ENCODE peak calls at places on chromosomes 13 and 19, in ten cellular contexts. F, B, U, V, M, N, C, S, I and Q are unnamed samples.

GRCh38 chr19:35279374-35279773 is 3.0 kb upstream of the HAMP start:
- DNase-seq in F (no peak), I (no peak), S (no peak), M (no peak), N (no peak), V (no peak), U (no peak), B (no peak), C (no peak), Q (no peak)

GRCh38 chr13:31885994-31886393 is 145.6 kb upstream of the FRY start:
- DNase-seq in F (no peak), V (no peak), C (no peak), I (no peak), N (no peak), S (no peak), U (no peak), M (no peak), B (no peak), Q (no peak)

GRCh38 chr13:48431987-48432615 is 19.2 kb upstream of the LPAR6 start:
- DNase-seq in F (no peak), N (no peak), U (no peak), I (no peak), C (no peak), S (no peak), V (no peak), B (no peak), M (peak; percentile 27), Q (no peak)

GRCh38 chr13:73939071-73939380 is 195.2 kb downstream of the KLF12 start:
- DNase-seq in U (no peak), M (peak; percentile 37), F (no peak), C (no peak), I (no peak), S (no peak), N (no peak), V (no peak), B (no peak), Q (no peak)

GRCh38 chr13:94239135-94239534 is 240.3 kb downstream of the DCT start:
- DNase-seq in N (peak; percentile 23), V (no peak), S (no peak), C (no peak), U (no peak), F (no peak), M (no peak), I (no peak), B (no peak), Q (no peak)

GRCh38 chr19:2567580-2567979 is 91.7 kb downstream of the GADD45B start:
- DNase-seq in V (peak; percentile 85), F (no peak), B (no peak), I (no peak), M (no peak), U (no peak), S (peak; percentile 76), C (no peak), N (no peak), Q (no peak)

GRCh38 chr13:73018336-73018735 is 40.5 kb upstream of the KLF5 start:
- DNase-seq in S (no peak), V (no peak), F (no peak), C (no peak), U (no peak), N (no peak), I (no peak), B (no peak), M (no peak), Q (no peak)

GRCh38 chr13:70630247-70630646 is 522.0 kb upstream of the KLHL1 start:
- DNase-seq in B (no peak), I (no peak), M (no peak), U (no peak), N (no peak), C (no peak), V (no peak), F (no peak), S (no peak), Q (no peak)

GRCh38 chr13:77985866-77986636 is 67.4 kb upstream of the EDNRB start:
- DNase-seq in I (no peak), C (no peak), F (no peak), N (no peak), B (no peak), V (no peak), U (no peak), S (no peak), M (no peak), Q (no peak)

GRCh38 chr13:27960362-27961226 is 8.5 kb downstream of the CDX2 start:
- DNase-seq in S (no peak), B (no peak), C (peak; percentile 18), V (peak; percentile 83), N (peak; percentile 32), M (peak; percentile 62), I (no peak), U (peak; percentile 73), F (no peak), Q (no peak)

GRCh38 chr13:82344867-82345266 is 1537.4 kb downstream of the SLITRK1 start:
- DNase-seq in V (no peak), S (no peak), U (no peak), N (no peak), C (no peak), M (no peak), B (no peak), F (no peak), I (no peak), Q (no peak)

GRCh38 chr13:42354246-42355117 is 82.5 kb downstream of the AKAP11 start:
- DNase-seq in N (peak; percentile 72), B (no peak), M (no peak), C (no peak), I (no peak), F (no peak), U (peak; percentile 34), S (no peak), V (no peak), Q (no peak)

GRCh38 chr13:32098275-32098674 is 66.7 kb downstream of the FRY start:
- DNase-seq in N (no peak), B (no peak), V (no peak), I (no peak), M (peak; percentile 10), S (no peak), F (no peak), C (no peak), U (no peak), Q (no peak)

GRCh38 chr19:57606931-57607330 is 7.1 kb upstream of the ZNF134 start:
- DNase-seq in U (no peak), M (no peak), B (no peak), F (no peak), N (no peak), S (no peak), I (no peak), C (no peak), V (no peak), Q (no peak)

GRCh38 chr13:68234278-68234677 is 1004.1 kb upstream of the PCDH9 start:
- DNase-seq in C (no peak), I (no peak), V (no peak), F (no peak), M (peak; percentile 28), B (no peak), N (no peak), S (no peak), U (no peak), Q (no peak)

GRCh38 chr13:102726430-102726829 is 31.6 kb upstream of the METTL21C start:
- DNase-seq in B (no peak), F (no peak), U (no peak), N (peak; percentile 36), S (no peak), C (no peak), M (peak; percentile 44), I (no peak), V (no peak), Q (no peak)

GRCh38 chr19:41218615-41219507 is at the start of gene AXL:
- DNase-seq in M (peak; percentile 92), F (peak; percentile 86), I (no peak), N (no peak), S (no peak), V (peak; percentile 75), B (peak; percentile 93), U (no peak), C (no peak), Q (no peak)

GRCh38 chr19:16608290-16608704 is 19.7 kb downstream of the MED26 start:
- DNase-seq in U (no peak), N (no peak), M (peak; percentile 69), I (no peak), B (peak; percentile 73), F (no peak), C (no peak), S (no peak), V (no peak), Q (no peak)

GRCh38 chr19:34261335-34262109 is 7.2 kb downstream of the GARRE1 start:
- DNase-seq in I (no peak), C (no peak), S (no peak), B (no peak), N (no peak), V (no peak), U (no peak), F (no peak), M (no peak), Q (peak; percentile 51)